ENCODE peak calls at places on chromosomes 13 and 19, in ten cellular contexts. E is adrenal gland; Z is transverse colon; M is Peyer's patch; J is ascending aorta; H is stomach; A is mucosa of descending colon; W is uterus; X is upper lobe of left lung; O is CD4-positive, alpha-beta T cell. G is an unnamed sample.

GRCh38 chr13:37306778-37307544 is 201.5 kb upstream of the CSNK1A1L start:
- DNase-seq in Z (no peak), E (no peak), J (no peak), H (no peak), A (no peak), M (no peak), O (no peak), X (no peak), W (no peak), G (no peak)

GRCh38 chr19:29634731-29635130 is 28.6 kb downstream of the POP4 start:
- DNase-seq in M (no peak), X (no peak), O (no peak), Z (no peak), A (no peak), W (no peak), E (no peak), J (no peak), H (no peak), G (no peak)

GRCh38 chr13:110047511-110047910 is 259.4 kb downstream of the COL4A1 start:
- DNase-seq in J (no peak), E (no peak), O (no peak), M (no peak), X (peak; percentile 84), Z (no peak), A (peak; percentile 24), H (peak; percentile 75), W (peak; percentile 38), G (peak; percentile 95)

GRCh38 chr13:93927431-93927830 is 552.1 kb downstream of the DCT start:
- DNase-seq in W (no peak), M (no peak), Z (no peak), X (no peak), O (no peak), A (no peak), E (no peak), J (no peak), H (no peak), G (no peak)

GRCh38 chr19:47229674-47230121 is 1.3 kb downstream of the BBC3 start:
- DNase-seq in H (no peak), W (no peak), M (no peak), O (peak; percentile 43), Z (peak; percentile 38), A (peak; percentile 52), J (no peak), E (no peak), X (no peak), G (no peak)

GRCh38 chr19:15538774-15539173 is 30.4 kb downstream of the CYP4F22 start:
- DNase-seq in O (no peak), X (no peak), W (no peak), J (no peak), E (no peak), H (no peak), A (no peak), M (no peak), Z (no peak), G (no peak)

GRCh38 chr13:112849500-112849899 is 119.5 kb upstream of the MCF2L start:
- DNase-seq in O (no peak), J (no peak), M (no peak), E (no peak), W (peak; percentile 16), Z (no peak), H (no peak), X (peak; percentile 71), A (no peak), G (peak; percentile 78)

GRCh38 chr19:1217366-1217765 is 11.8 kb downstream of the STK11 start:
- DNase-seq in Z (no peak), E (no peak), M (no peak), J (no peak), X (no peak), O (no peak), W (no peak), A (no peak), H (no peak), G (no peak)

GRCh38 chr19:32599736-32600157 is 18.8 kb downstream of the PDCD5 start:
- DNase-seq in Z (peak; percentile 25), A (peak; percentile 49), H (no peak), W (no peak), E (peak; percentile 24), M (no peak), X (peak; percentile 35), J (no peak), O (no peak), G (peak; percentile 38)

GRCh38 chr19:19549804-19550453 is 11.9 kb downstream of the CILP2 start:
- DNase-seq in X (no peak), W (no peak), A (no peak), E (no peak), J (no peak), Z (no peak), O (no peak), H (no peak), M (no peak), G (no peak)

GRCh38 chr13:69947577-69947976 is 160.0 kb upstream of the ATXN8OS start:
- DNase-seq in A (no peak), X (no peak), J (no peak), E (no peak), H (no peak), M (no peak), Z (no peak), O (no peak), W (no peak), G (no peak)

GRCh38 chr13:52319876-52320275 is 86.1 kb downstream of the THSD1 start:
- DNase-seq in E (no peak), O (no peak), A (no peak), Z (no peak), H (no peak), X (no peak), J (no peak), M (no peak), W (no peak), G (no peak)

GRCh38 chr13:110509478-110509926 is 52.0 kb downstream of the RAB20 start:
- DNase-seq in A (no peak), X (no peak), E (no peak), Z (no peak), W (no peak), J (no peak), O (no peak), M (no peak), H (no peak), G (no peak)

DNA sequence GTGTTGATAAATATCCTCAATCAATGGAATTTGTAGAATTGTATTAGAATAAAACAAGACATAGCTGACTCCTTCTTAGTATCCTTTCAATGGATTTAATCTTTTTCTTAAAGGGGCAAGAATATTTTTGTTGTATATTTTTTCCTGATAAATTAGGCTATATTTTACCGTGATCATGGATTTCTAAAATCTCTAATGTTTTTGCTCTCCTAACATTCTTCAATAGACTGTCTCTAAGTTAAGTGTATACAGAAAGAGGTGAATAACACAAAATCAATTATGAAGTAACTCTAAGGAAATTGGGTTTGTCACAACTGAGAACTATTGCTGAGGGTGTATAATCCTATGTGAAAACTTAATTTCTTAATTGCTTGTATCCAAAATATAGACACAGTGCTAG is at the start of gene OR7E24:
- DNase-seq in X (no peak), H (no peak), E (no peak), Z (no peak), A (no peak), O (no peak), W (no peak), M (no peak), J (no peak), G (no peak)
- H3K9me3 ChIP-seq in X (no peaks in the 10 kb centered on the region), H (peaks cover 16% of the 10 kb centered on the region), E (no peaks in the 10 kb centered on the region), Z (no peaks in the 10 kb centered on the region), A (peaks cover 9% of the 10 kb centered on the region), O (no peaks in the 10 kb centered on the region), W (no peaks in the 10 kb centered on the region), M (no peaks in the 10 kb centered on the region), J (no peaks in the 10 kb centered on the region), G (no peaks in the 10 kb centered on the region)

GRCh38 chr13:35822666-35823065 is 308.5 kb downstream of the DCLK1 start:
- DNase-seq in Z (no peak), X (no peak), M (no peak), O (no peak), H (no peak), E (no peak), W (no peak), A (no peak), J (no peak), G (no peak)

GRCh38 chr13:35830850-35831450 is 300.2 kb downstream of the DCLK1 start:
- DNase-seq in A (no peak), Z (no peak), H (no peak), M (no peak), X (no peak), E (no peak), O (no peak), J (no peak), W (no peak), G (no peak)

GRCh38 chr13:35824395-35824794 is 306.8 kb downstream of the DCLK1 start:
- DNase-seq in E (no peak), M (no peak), O (no peak), Z (no peak), J (no peak), H (no peak), W (no peak), A (no peak), X (no peak), G (no peak)

GRCh38 chr13:35824825-35825224 is 306.4 kb downstream of the DCLK1 start:
- DNase-seq in M (no peak), H (no peak), A (no peak), J (no peak), W (no peak), Z (no peak), O (no peak), E (no peak), X (no peak), G (no peak)

DNA sequence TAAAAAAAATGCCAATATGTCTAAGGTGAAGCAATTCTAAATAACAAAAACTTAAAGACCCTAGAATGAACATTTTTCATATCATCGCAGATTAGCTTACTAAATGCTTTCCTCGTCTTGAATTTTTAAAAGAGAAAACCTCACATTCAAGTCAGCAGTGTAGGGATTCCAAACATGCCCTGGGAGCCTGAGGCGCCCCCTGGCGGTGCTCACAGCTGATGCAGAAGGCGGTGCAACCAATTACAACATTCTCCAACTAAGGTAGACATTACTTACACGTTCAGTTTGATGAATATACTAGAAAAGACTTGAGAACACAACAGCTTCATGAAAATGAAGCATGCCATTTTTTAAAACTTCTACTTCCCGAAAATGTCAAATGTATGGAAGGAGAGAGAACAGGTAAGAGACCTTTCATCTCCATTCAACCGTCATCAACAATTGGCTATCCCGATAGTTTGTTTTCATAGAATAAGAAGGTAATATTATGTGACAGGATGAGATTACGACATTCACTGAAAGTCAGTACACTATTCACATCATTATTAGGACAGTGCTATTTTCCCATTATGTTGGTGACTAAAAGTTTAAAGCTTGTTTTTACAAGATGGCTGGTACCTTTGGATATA is 304.4 kb downstream of the DCLK1 start:
- DNase-seq in O (no peak), Z (no peak), A (no peak), W (no peak), X (no peak), M (no peak), E (no peak), H (no peak), J (no peak), G (no peak)
- TF ChIP-seq CTCF in O (no peak), Z (no peak), A (no peak), W (no peak), X (no peak), M (no peak), E (no peak), H (no peak), J (no peak), G (no peak)

GRCh38 chr19:53409505-53410204 is 14.7 kb downstream of the ZNF765 start:
- DNase-seq in H (no peak), M (no peak), W (no peak), J (no peak), X (no peak), A (no peak), Z (no peak), O (no peak), E (no peak), G (no peak)
- H3K9me3 ChIP-seq in H (peaks cover 87% of the 10 kb centered on the region), M (peaks cover 10% of the 10 kb centered on the region), W (peaks cover 30% of the 10 kb centered on the region), J (peaks cover 59% of the 10 kb centered on the region), X (peaks cover 71% of the 10 kb centered on the region), A (peaks cover 82% of the 10 kb centered on the region), Z (peaks cover 60% of the 10 kb centered on the region), O (peaks cover 87% of the 10 kb centered on the region), E (no peaks in the 10 kb centered on the region), G (no peaks in the 10 kb centered on the region)

GRCh38 chr19:42343344-42344110 is 18.1 kb downstream of the MEGF8 start:
- DNase-seq in Z (no peak), E (no peak), H (no peak), J (no peak), A (no peak), M (no peak), W (no peak), O (no peak), X (no peak), G (no peak)
- TF ChIP-seq CTCF in Z (no peak), E (no peak), H (no peak), J (no peak), A (no peak), M (no peak), W (no peak), O (no peak), X (no peak), G (no peak)